ENCODE peak calls at places on chromosomes 13 and 19, in four cellular contexts. W is endothelial cell, U is T47D, H is RCC 7860. E is an unnamed sample.

GRCh38 chr19:18456974-18457373 is 19.0 kb upstream of the ISYNA1 start:
- DNase-seq in W (no peak), U (no peak), H (no peak), E (peak)

GRCh38 chr13:46367622-46368327 is 19.3 kb downstream of the RUBCNL start:
- DNase-seq in W (no peak), U (no peak), H (peak), E (no peak)

GRCh38 chr13:113119166-113119821 is 3.3 kb upstream of the F10 start:
- DNase-seq in W (no peak), U (no peak), H (no peak), E (no peak)

GRCh38 chr13:44592448-44592847 is 16.3 kb upstream of the TSC22D1 start:
- DNase-seq in W (no peak), U (no peak), H (no peak), E (no peak)

GRCh38 chr19:40139533-40140287 is 49.0 kb upstream of the ZNF780A start:
- DNase-seq in W (no peak), U (peak), H (peak), E (no peak)

GRCh38 chr19:38263696-38264485 is 482 bp upstream of the SPINT2 start:
- DNase-seq in W (no peak), U (peak), H (peak), E (peak)

GRCh38 chr13:35817642-35818576 is 313.3 kb downstream of the DCLK1 start:
- DNase-seq in W (no peak), U (no peak), H (no peak), E (no peak)

GRCh38 chr13:52374873-52375411 is 31.0 kb downstream of the THSD1 start:
- DNase-seq in W (no peak), U (no peak), H (no peak), E (no peak)

E was measured in dorsolateral prefrontal cortex.